ENCODE peak calls at places on chromosomes 16 and 17, in six cellular contexts. Z, J, D, R, X and B are unnamed samples.

GRCh38 chr17:58338907-58339774 is 10.5 kb upstream of the TSPOAP1 start:
- DNase-seq in Z (peak), J (no peak), D (no peak), R (peak), X (peak), B (no peak)

GRCh38 chr16:75256871-75257343 is 5.5 kb upstream of the BCAR1 start:
- DNase-seq in Z (no peak), J (no peak), D (no peak), R (peak), X (no peak), B (peak)

GRCh38 chr16:48500981-48501380 is 109.0 kb downstream of the N4BP1 start:
- DNase-seq in Z (no peak), J (no peak), D (no peak), R (no peak), X (no peak), B (no peak)

GRCh38 chr16:353404-354285 is 1.1 kb upstream of the AXIN1 start:
- DNase-seq in Z (no peak), J (no peak), D (peak), R (peak), X (no peak), B (no peak)

GRCh38 chr17:68290955-68291835 is at the start of the genes ARSG and SLC16A6:
- DNase-seq in Z (peak), J (peak), D (no peak), R (peak), X (peak), B (no peak)

GRCh38 chr17:36755586-36755985 is 154.2 kb downstream of the MRM1 start:
- DNase-seq in Z (peak), J (peak), D (peak), R (no peak), X (no peak), B (no peak)

GRCh38 chr16:881219-882097 is 80.9 kb upstream of the GNG13 start:
- DNase-seq in Z (no peak), J (no peak), D (no peak), R (peak), X (no peak), B (no peak)

GRCh38 chr17:79677646-79678045 is 53.1 kb upstream of the ENPP7 start:
- DNase-seq in Z (no peak), J (no peak), D (no peak), R (peak), X (peak), B (no peak)

GRCh38 chr17:59331129-59331928 is at the start of gene YPEL2:
- DNase-seq in Z (peak), J (peak), D (peak), R (peak), X (peak), B (peak)

GRCh38 chr17:67628580-67629013 is 89.1 kb upstream of the NOL11 start:
- DNase-seq in Z (no peak), J (no peak), D (no peak), R (peak), X (peak), B (no peak)

GRCh38 chr16:82440336-82440735 is 186.4 kb upstream of the CDH13 start:
- DNase-seq in Z (no peak), J (no peak), D (no peak), R (no peak), X (no peak), B (no peak)

DNA sequence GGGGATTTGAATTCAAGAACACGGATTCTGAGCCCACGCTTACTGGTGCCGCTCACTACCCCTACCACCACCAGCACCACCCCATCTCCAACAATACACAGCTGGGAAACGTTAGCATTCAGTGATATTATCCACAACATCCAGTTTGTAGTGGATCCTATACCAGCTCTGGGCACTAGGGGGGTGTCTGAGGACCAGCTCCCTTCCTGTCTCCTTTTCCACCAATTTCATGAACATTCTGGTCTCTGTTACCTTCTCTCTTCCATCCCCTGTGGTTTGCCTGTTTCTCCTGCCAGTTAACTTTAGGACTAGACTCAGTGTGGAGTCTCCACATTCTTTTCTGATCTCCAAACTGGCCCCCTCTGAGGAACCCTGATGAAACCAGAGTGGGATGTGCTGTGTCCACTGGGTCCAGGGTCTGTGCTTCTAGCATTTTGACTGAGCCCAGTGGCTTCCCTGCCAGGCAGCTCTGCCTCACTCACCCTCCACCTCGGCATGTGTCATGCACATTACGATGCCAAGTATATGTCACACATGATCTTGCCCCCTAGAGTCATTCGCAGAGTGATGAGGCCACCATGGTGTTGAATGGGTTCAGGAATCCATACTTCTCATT is 187.0 kb upstream of the CDH13 start:
- DNase-seq in Z (no peak), J (peak), D (no peak), R (no peak), X (no peak), B (no peak)
- H3K27ac ChIP-seq in Z (no peak), J (no peak), D (no peak), R (no peak), X (no peak), B (no peak)

GRCh38 chr16:67481561-67482259 is 753 bp upstream of the ATP6V0D1 start:
- DNase-seq in Z (peak), J (peak), D (no peak), R (peak), X (peak), B (no peak)
- H3K4me3 ChIP-seq in Z (peak), J (peak), D (peak), R (peak), X (peak), B (peak)

GRCh38 chr17:50257574-50258224 is 16.6 kb upstream of the TMEM92 start:
- DNase-seq in Z (no peak), J (no peak), D (no peak), R (peak), X (no peak), B (no peak)
- H3K27ac ChIP-seq in Z (no peak), J (no peak), D (no peak), R (no peak), X (no peak), B (no peak)

DNA sequence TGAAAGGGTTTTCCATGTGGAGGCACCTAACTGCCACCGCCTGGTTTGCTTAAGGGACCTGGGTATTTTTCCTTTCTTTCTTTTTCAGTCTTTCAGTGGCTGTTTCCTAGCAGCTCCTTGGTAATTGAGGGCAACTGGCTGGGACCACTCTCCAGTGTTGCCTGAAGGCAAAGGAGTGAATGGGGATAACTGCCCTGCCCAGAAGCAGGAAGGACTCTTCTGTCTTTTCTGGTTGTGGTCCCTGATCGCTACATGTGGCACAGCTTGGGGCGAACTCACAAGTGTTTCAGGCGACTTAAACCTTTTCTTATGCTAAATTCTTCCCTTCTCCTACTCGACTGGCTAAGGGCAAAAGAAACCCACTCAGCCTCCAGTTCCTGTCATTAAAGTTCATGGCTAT is 10.1 kb upstream of the TMEM98 start:
- DNase-seq in Z (no peak), J (no peak), D (no peak), R (no peak), X (no peak), B (no peak)
- H3K4me3 ChIP-seq in Z (no peak), J (no peak), D (no peak), R (no peak), X (no peak), B (no peak)

DNA sequence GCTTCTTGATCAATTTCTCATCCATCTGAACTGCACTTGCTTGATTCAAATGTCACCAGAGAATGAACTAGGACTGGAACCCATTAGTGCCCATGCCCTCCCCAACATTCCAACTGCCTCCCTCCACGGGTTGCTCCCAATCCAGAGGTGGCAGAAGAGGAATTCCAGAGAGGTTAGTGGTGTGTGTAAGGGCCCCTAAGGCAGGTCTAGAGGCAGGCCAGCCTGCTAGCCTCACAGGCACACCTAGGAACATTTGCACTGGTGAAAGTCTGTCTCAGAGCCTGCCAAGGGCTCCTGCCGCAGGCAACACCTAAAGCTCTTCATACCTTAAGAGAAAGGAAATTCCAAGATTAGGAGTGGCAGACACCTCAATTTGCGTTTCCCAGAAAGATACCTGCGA is 21.2 kb upstream of the CMTM4 start:
- DNase-seq in Z (no peak), J (no peak), D (no peak), R (no peak), X (no peak), B (no peak)
- H3K27ac ChIP-seq in Z (no peak), J (no peak), D (peak), R (no peak), X (no peak), B (no peak)

GRCh38 chr17:32483451-32484019 is 3.3 kb upstream of the CDK5R1 start:
- DNase-seq in Z (peak), J (peak), D (no peak), R (peak), X (peak), B (no peak)
- H3K4me3 ChIP-seq in Z (no peak), J (no peak), D (no peak), R (no peak), X (no peak), B (no peak)

GRCh38 chr17:40284085-40284713 is 3.5 kb upstream of the CDC6 start:
- DNase-seq in Z (no peak), J (peak), D (peak), R (no peak), X (no peak), B (no peak)
- H3K27ac ChIP-seq in Z (no peak), J (peak), D (peak), R (peak), X (peak), B (peak)

GRCh38 chr16:86762035-86762550 is 183.7 kb downstream of the FOXL1 start:
- DNase-seq in Z (no peak), J (no peak), D (no peak), R (no peak), X (no peak), B (no peak)
- H3K4me3 ChIP-seq in Z (no peak), J (no peak), D (no peak), R (no peak), X (peak), B (peak)

DNA sequence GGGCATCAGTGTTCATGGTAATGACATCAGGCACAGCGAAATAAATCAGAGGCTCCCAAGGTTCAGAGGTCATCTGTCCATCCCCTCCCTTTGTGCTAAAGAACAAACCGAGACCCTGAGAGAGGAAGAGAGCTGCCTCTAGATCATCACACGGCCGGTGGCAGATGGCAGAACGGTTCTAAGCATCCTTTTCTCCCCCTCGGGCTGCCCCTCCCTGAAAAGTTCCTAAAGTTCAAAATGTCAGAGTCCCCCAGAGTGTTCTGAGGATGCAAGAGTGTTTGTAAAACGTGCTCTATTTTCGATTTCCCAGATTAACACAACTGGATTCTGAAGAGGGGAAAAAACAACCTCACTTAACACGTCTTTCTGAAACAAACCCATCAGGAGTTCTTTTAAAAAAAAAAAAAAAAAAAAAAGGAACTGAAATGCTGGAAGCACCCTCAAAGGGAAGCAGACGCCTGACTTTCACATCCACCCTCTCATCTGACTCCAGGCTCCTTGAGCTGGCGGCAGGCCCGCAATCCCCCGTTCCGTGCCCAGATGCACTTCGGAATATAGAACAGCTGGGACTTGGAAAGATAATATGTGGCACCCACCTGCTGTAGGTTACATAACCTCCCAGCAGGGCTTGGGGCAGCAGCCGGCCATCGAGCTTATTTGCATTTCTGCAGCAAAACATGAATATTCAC is 115.5 kb upstream of the SMURF2 start:
- DNase-seq in Z (no peak), J (peak), D (no peak), R (peak), X (peak), B (no peak)
- H3K27ac ChIP-seq in Z (no peak), J (no peak), D (no peak), R (no peak), X (peak), B (no peak)

GRCh38 chr17:74061758-74062157 is 141.7 kb upstream of the RPL38 start:
- DNase-seq in Z (no peak), J (no peak), D (no peak), R (no peak), X (no peak), B (no peak)
- H3K4me3 ChIP-seq in Z (no peak), J (no peak), D (no peak), R (no peak), X (no peak), B (no peak)